ENCODE peak calls at places on chromosomes 3 and 15, in four cellular contexts. H is esophagus squamous epithelium; L is activated CD4-positive, alpha-beta T cell treated with anti-CD3 and anti-CD28 coated beads, Interleukin-2, amount 50 U/mL, for 24 hours; E is astrocyte of the hippocampus. P is an unnamed sample.

GRCh38 chr15:28892789-28893610 is 7.2 kb downstream of the APBA2 start:
- DNase-seq in E (peak; percentile 25), L (no peak), H (no peak), P (no peak)

GRCh38 chr3:44058022-44058867 is 183.4 kb upstream of the TOPAZ1 start:
- DNase-seq in E (peak; percentile 76), L (peak; percentile 9), H (no peak), P (peak; percentile 78)

GRCh38 chr15:37054336-37054735 is 46.0 kb downstream of the MEIS2 start:
- DNase-seq in L (no peak), E (peak; percentile 44), H (no peak), P (no peak)

GRCh38 chr15:76191539-76192244 is 119.6 kb downstream of the ETFA start:
- DNase-seq in L (no peak), E (no peak), H (no peak), P (no peak)

GRCh38 chr15:71160976-71161375 is 45.7 kb downstream of the THSD4 start:
- DNase-seq in L (no peak), E (no peak), H (no peak), P (no peak)

GRCh38 chr3:175057406-175057805 is 198.3 kb downstream of the NAALADL2 start:
- DNase-seq in L (no peak), H (no peak), E (peak; percentile 41), P (no peak)

GRCh38 chr3:16300881-16301359 is 35.9 kb downstream of the OXNAD1 start:
- DNase-seq in L (no peak), E (no peak), H (no peak), P (no peak)

GRCh38 chr3:24832878-24833277 is 338.2 kb upstream of the THRB start:
- DNase-seq in H (no peak), E (no peak), L (no peak), P (no peak)

GRCh38 chr3:182729903-182730674 is 63.2 kb upstream of the ATP11B start:
- DNase-seq in E (no peak), H (no peak), L (no peak), P (no peak)

GRCh38 chr3:151974067-151974466 is 100.6 kb downstream of the SUCNR1 start:
- DNase-seq in E (peak; percentile 48), L (no peak), H (no peak), P (peak; percentile 48)

GRCh38 chr15:58081446-58081845 is 15.9 kb upstream of the ALDH1A2 start:
- DNase-seq in H (no peak), L (no peak), E (no peak), P (peak; percentile 40)

P was measured in GM03348.